ENCODE peak calls at places on chromosomes 4 and X, in five cellular contexts. E, X, C, F and K are unnamed samples.

GRCh38 chr4:48093949-48094550 is 40.0 kb downstream of the TXK start:
- DNase-seq in F (peak), E (no peak), X (peak), C (no peak), K (no peak)

GRCh38 chr4:92303621-92304027 is at the start of gene GRID2:
- DNase-seq in C (no peak), X (peak), E (peak), F (no peak), K (no peak)

GRCh38 chr4:101022151-101023024 is 324.9 kb downstream of the PPP3CA start:
- DNase-seq in E (no peak), X (no peak), F (no peak), C (no peak), K (no peak)

GRCh38 chr4:184845367-184846011 is 19.7 kb upstream of the ACSL1 start:
- DNase-seq in C (no peak), F (no peak), X (peak), E (no peak), K (no peak)

GRCh38 chr4:89539374-89539773 is 231.8 kb upstream of the GPRIN3 start:
- DNase-seq in X (peak), F (no peak), E (no peak), C (no peak), K (no peak)

GRCh38 chr4:139014391-139015268 is 951 bp upstream of the NOCT start:
- DNase-seq in F (peak), C (peak), X (peak), E (no peak), K (peak)

GRCh38 chr4:22430626-22431025 is 85.2 kb downstream of the ADGRA3 start:
- DNase-seq in F (no peak), X (no peak), C (no peak), E (no peak), K (no peak)

GRCh38 chr4:71607780-71608673 is 175.9 kb downstream of the GC start:
- DNase-seq in F (no peak), X (peak), C (no peak), E (no peak), K (no peak)

GRCh38 chrX:123869488-123869887 is 9.6 kb downstream of the XIAP start:
- DNase-seq in E (no peak), X (no peak), F (no peak), C (no peak), K (no peak)

GRCh38 chr4:6275898-6276563 is 6.4 kb downstream of the WFS1 start:
- DNase-seq in E (peak), C (no peak), X (no peak), F (no peak), K (no peak)

GRCh38 chrX:35625714-35626113 is 172.4 kb upstream of the MAGEB16 start:
- DNase-seq in C (peak), E (no peak), X (peak), F (no peak), K (no peak)

GRCh38 chrX:55120767-55121358 is 32.0 kb downstream of the PAGE2 start:
- DNase-seq in E (no peak), F (no peak), C (peak), X (no peak), K (no peak)

GRCh38 chr4:149047368-149047767 is 605.2 kb upstream of the NR3C2 start:
- DNase-seq in E (no peak), F (no peak), C (no peak), X (no peak), K (no peak)

GRCh38 chr4:111174331-111174730 is 551.5 kb upstream of the PITX2 start:
- DNase-seq in F (no peak), X (no peak), E (no peak), C (no peak), K (no peak)

GRCh38 chr4:8516996-8517550 is 63.1 kb upstream of the GPR78 start:
- DNase-seq in E (no peak), C (no peak), F (no peak), X (peak), K (no peak)

GRCh38 chrX:17813277-17813676 is 47.8 kb downstream of the RAI2 start:
- DNase-seq in F (no peak), E (no peak), C (no peak), X (no peak), K (no peak)

GRCh38 chrX:314781-315595 is 3.6 kb downstream of the GTPBP6 start:
- DNase-seq in E (no peak), X (no peak), C (no peak), F (no peak), K (no peak)

GRCh38 chr4:1792832-1793495 is at the start of gene FGFR3:
- DNase-seq in C (peak), F (peak), E (peak), X (peak), K (peak)

GRCh38 chr4:157075811-157076577 is at the start of gene GLRB:
- DNase-seq in X (peak), E (peak), F (no peak), C (no peak), K (no peak)

GRCh38 chr4:139658185-139658584 is 7.4 kb upstream of the MGST2 start:
- DNase-seq in E (no peak), F (no peak), X (no peak), C (no peak), K (no peak)

GRCh38 chrX:16999275-16999674 is 52.8 kb downstream of the REPS2 start:
- DNase-seq in E (no peak), C (no peak), F (no peak), X (no peak), K (no peak)